ENCODE peak calls at places on chromosomes 13 and 19, in four cellular contexts. One of them, this sample, is unnamed.

GRCh38 chr13:106617561-106617960 is 49.6 kb upstream of the ARGLU1 start:
- DNase-seq in activated CD8-positive, alpha-beta T cell treated with anti-CD3 and anti-CD28 coated beads for 36 hours: no peak
- DNase-seq in omental fat pad: no peak
- DNase-seq in Calu3: no peak
- DNase-seq in this sample: no peak

GRCh38 chr13:24150613-24151012 is 9.9 kb upstream of the SPATA13 start:
- DNase-seq in activated CD8-positive, alpha-beta T cell treated with anti-CD3 and anti-CD28 coated beads for 36 hours: no peak
- DNase-seq in omental fat pad: no peak
- DNase-seq in Calu3: no peak
- DNase-seq in this sample: no peak

GRCh38 chr13:97439196-97439595 is 5.2 kb downstream of the RAP2A start:
- DNase-seq in activated CD8-positive, alpha-beta T cell treated with anti-CD3 and anti-CD28 coated beads for 36 hours: no peak
- DNase-seq in omental fat pad: no peak
- DNase-seq in Calu3: no peak
- DNase-seq in this sample: no peak

GRCh38 chr13:36166051-36166450 is 34.9 kb upstream of the DCLK1 start:
- DNase-seq in activated CD8-positive, alpha-beta T cell treated with anti-CD3 and anti-CD28 coated beads for 36 hours: no peak
- DNase-seq in omental fat pad: no peak
- DNase-seq in Calu3: no peak
- DNase-seq in this sample: no peak

GRCh38 chr13:20160346-20161274 is at the start of gene GJA3:
- DNase-seq in activated CD8-positive, alpha-beta T cell treated with anti-CD3 and anti-CD28 coated beads for 36 hours: peak
- DNase-seq in omental fat pad: no peak
- DNase-seq in Calu3: peak
- DNase-seq in this sample: peak

GRCh38 chr13:51437550-51438127 is 15.2 kb downstream of the INTS6 start:
- DNase-seq in activated CD8-positive, alpha-beta T cell treated with anti-CD3 and anti-CD28 coated beads for 36 hours: no peak
- DNase-seq in omental fat pad: no peak
- DNase-seq in Calu3: no peak
- DNase-seq in this sample: no peak

GRCh38 chr13:110293649-110294048 is 13.3 kb downstream of the COL4A1 start:
- DNase-seq in activated CD8-positive, alpha-beta T cell treated with anti-CD3 and anti-CD28 coated beads for 36 hours: no peak
- DNase-seq in omental fat pad: no peak
- DNase-seq in Calu3: no peak
- DNase-seq in this sample: no peak

GRCh38 chr19:56477429-56478338 is 539 bp upstream of the ZNF667 start:
- DNase-seq in activated CD8-positive, alpha-beta T cell treated with anti-CD3 and anti-CD28 coated beads for 36 hours: peak
- DNase-seq in omental fat pad: peak
- DNase-seq in Calu3: no peak
- DNase-seq in this sample: peak

GRCh38 chr19:12866416-12867119 is 14.7 kb downstream of the DNASE2 start:
- DNase-seq in activated CD8-positive, alpha-beta T cell treated with anti-CD3 and anti-CD28 coated beads for 36 hours: no peak
- DNase-seq in omental fat pad: no peak
- DNase-seq in Calu3: no peak
- DNase-seq in this sample: no peak

GRCh38 chr19:3233116-3233515 is 8.7 kb downstream of the CELF5 start:
- DNase-seq in activated CD8-positive, alpha-beta T cell treated with anti-CD3 and anti-CD28 coated beads for 36 hours: no peak
- DNase-seq in omental fat pad: no peak
- DNase-seq in Calu3: no peak
- DNase-seq in this sample: no peak

GRCh38 chr19:41620171-41620570 is 6.7 kb downstream of the CEACAM4 start:
- DNase-seq in activated CD8-positive, alpha-beta T cell treated with anti-CD3 and anti-CD28 coated beads for 36 hours: no peak
- DNase-seq in omental fat pad: no peak
- DNase-seq in Calu3: no peak
- DNase-seq in this sample: no peak

GRCh38 chr19:55393362-55393761 is 7.6 kb downstream of the RPL28 start:
- DNase-seq in activated CD8-positive, alpha-beta T cell treated with anti-CD3 and anti-CD28 coated beads for 36 hours: no peak
- DNase-seq in omental fat pad: no peak
- DNase-seq in Calu3: no peak
- DNase-seq in this sample: no peak

GRCh38 chr19:23512151-23512925 is 117.1 kb upstream of the ZNF91 start:
- DNase-seq in activated CD8-positive, alpha-beta T cell treated with anti-CD3 and anti-CD28 coated beads for 36 hours: no peak
- DNase-seq in omental fat pad: no peak
- DNase-seq in Calu3: no peak
- DNase-seq in this sample: no peak

GRCh38 chr19:32041681-32042292 is 303.6 kb upstream of the ZNF507 start:
- DNase-seq in activated CD8-positive, alpha-beta T cell treated with anti-CD3 and anti-CD28 coated beads for 36 hours: peak
- DNase-seq in omental fat pad: no peak
- DNase-seq in Calu3: no peak
- DNase-seq in this sample: no peak

DNA sequence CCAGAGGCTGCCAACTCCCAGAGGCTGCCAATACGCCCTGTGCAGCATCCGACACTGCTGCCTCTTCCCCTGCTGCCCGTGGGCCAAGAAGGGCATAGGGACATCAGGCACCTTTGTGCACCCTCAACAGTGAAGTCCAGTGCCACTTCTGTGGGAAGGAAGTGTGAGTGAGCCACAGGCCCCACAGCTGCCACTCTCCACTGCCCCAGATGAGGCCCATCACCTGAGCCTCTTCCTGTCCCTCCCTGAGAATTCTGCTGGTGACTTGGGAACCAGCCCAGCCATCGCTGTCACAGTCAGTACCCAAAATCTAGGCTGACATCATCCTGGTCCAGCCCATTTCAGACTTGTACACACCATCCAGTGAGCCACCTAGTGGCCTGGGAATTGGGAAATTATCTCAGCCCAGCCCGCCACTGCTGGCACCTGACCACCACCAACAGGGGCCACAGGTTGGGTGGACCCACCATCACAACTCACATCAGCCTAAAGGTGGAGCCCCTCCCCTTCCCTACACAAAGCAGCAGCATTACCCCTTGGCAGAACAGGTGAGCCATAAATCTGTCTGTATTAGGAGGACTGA is 733.9 kb upstream of the KLHL1 start:
- DNase-seq in activated CD8-positive, alpha-beta T cell treated with anti-CD3 and anti-CD28 coated beads for 36 hours: no peak
- DNase-seq in omental fat pad: no peak
- DNase-seq in Calu3: no peak
- DNase-seq in this sample: no peak
- TF ChIP-seq CTCF in activated CD8-positive, alpha-beta T cell treated with anti-CD3 and anti-CD28 coated beads for 36 hours: no peak
- TF ChIP-seq CTCF in omental fat pad: no peak
- TF ChIP-seq CTCF in Calu3: no peak
- TF ChIP-seq CTCF in this sample: peak

GRCh38 chr19:21505459-21506393 is at the start of gene ZNF429:
- DNase-seq in activated CD8-positive, alpha-beta T cell treated with anti-CD3 and anti-CD28 coated beads for 36 hours: peak
- DNase-seq in omental fat pad: peak
- DNase-seq in Calu3: peak
- DNase-seq in this sample: peak
- TF ChIP-seq CTCF in activated CD8-positive, alpha-beta T cell treated with anti-CD3 and anti-CD28 coated beads for 36 hours: no peak
- TF ChIP-seq CTCF in omental fat pad: no peak
- TF ChIP-seq CTCF in Calu3: no peak
- TF ChIP-seq CTCF in this sample: peak

DNA sequence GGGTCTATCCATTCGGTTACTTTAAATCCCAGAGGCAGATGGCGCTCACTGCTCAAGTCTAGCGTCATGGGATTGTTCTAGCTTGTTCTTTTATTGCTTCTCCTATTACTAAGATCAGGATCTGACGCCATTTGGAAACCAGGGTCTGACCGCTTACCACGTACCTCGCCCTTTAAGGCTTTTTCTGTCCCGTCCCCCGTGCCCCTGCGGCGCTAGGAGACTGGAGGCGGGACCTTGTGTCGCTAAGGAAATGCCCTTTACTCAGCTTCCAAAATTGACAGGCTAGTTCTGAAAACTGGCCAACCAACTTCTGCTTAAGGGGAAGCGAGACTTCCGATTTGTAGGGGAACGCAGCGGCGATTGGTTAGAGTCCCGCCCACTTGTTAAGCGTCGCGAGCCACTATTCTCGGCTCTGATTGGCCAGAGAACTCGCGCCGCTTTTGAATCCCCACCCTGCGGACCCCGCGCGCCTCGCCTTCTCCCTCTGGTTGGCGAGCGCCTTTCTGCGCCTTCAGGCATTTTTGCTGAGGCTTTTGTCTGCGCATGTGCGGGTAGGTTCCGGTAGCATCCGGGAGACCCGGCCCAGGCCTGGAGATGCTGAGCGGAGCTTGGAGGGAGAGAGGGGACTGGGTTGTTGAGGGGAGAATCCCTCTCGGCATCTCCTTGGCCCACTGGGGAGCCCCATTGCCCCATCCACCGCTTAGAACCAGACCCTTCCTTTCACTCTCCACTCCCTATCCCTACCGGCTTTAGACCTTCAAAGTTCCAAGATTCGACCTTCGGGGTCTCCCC is 3.9 kb upstream of the C19orf84 start:
- DNase-seq in activated CD8-positive, alpha-beta T cell treated with anti-CD3 and anti-CD28 coated beads for 36 hours: peak
- DNase-seq in omental fat pad: peak
- DNase-seq in Calu3: peak
- DNase-seq in this sample: peak
- TF ChIP-seq CTCF in activated CD8-positive, alpha-beta T cell treated with anti-CD3 and anti-CD28 coated beads for 36 hours: peak
- TF ChIP-seq CTCF in omental fat pad: no peak
- TF ChIP-seq CTCF in Calu3: no peak
- TF ChIP-seq CTCF in this sample: peak

DNA sequence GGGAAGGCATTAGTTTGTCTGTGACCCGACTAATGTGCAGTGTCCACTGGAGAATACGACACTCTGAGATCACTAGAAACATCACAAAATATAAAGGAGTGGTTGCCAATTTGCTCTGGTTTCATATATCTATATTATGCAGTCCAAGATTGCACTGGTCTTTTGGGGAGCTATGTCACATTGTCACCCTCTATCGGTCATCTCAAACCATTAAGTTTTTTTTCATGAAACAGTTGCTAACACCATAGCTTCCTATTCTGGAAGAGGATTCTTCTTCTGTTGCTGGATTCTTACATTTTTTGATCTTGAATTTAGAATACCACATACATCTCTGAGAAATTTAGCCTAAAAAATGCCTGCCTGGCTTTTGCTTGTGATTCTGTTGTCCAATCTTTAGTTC is 168.6 kb downstream of the LACC1 start:
- DNase-seq in activated CD8-positive, alpha-beta T cell treated with anti-CD3 and anti-CD28 coated beads for 36 hours: no peak
- DNase-seq in omental fat pad: no peak
- DNase-seq in Calu3: no peak
- DNase-seq in this sample: no peak
- TF ChIP-seq CTCF in activated CD8-positive, alpha-beta T cell treated with anti-CD3 and anti-CD28 coated beads for 36 hours: no peak
- TF ChIP-seq CTCF in omental fat pad: no peak
- TF ChIP-seq CTCF in Calu3: no peak
- TF ChIP-seq CTCF in this sample: no peak

GRCh38 chr19:45402469-45403070 is 2.3 kb downstream of the PPP1R13L start:
- DNase-seq in activated CD8-positive, alpha-beta T cell treated with anti-CD3 and anti-CD28 coated beads for 36 hours: no peak
- DNase-seq in omental fat pad: no peak
- DNase-seq in Calu3: peak
- DNase-seq in this sample: peak

GRCh38 chr19:45403781-45404556 is 900 bp downstream of the PPP1R13L start:
- DNase-seq in activated CD8-positive, alpha-beta T cell treated with anti-CD3 and anti-CD28 coated beads for 36 hours: peak
- DNase-seq in omental fat pad: peak
- DNase-seq in Calu3: peak
- DNase-seq in this sample: peak

GRCh38 chr19:45400192-45400591 is 4.7 kb downstream of the PPP1R13L start:
- DNase-seq in activated CD8-positive, alpha-beta T cell treated with anti-CD3 and anti-CD28 coated beads for 36 hours: no peak
- DNase-seq in omental fat pad: no peak
- DNase-seq in Calu3: peak
- DNase-seq in this sample: no peak

GRCh38 chr19:45403272-45403671 is 1.6 kb downstream of the PPP1R13L start:
- DNase-seq in activated CD8-positive, alpha-beta T cell treated with anti-CD3 and anti-CD28 coated beads for 36 hours: no peak
- DNase-seq in omental fat pad: no peak
- DNase-seq in Calu3: no peak
- DNase-seq in this sample: no peak

DNA sequence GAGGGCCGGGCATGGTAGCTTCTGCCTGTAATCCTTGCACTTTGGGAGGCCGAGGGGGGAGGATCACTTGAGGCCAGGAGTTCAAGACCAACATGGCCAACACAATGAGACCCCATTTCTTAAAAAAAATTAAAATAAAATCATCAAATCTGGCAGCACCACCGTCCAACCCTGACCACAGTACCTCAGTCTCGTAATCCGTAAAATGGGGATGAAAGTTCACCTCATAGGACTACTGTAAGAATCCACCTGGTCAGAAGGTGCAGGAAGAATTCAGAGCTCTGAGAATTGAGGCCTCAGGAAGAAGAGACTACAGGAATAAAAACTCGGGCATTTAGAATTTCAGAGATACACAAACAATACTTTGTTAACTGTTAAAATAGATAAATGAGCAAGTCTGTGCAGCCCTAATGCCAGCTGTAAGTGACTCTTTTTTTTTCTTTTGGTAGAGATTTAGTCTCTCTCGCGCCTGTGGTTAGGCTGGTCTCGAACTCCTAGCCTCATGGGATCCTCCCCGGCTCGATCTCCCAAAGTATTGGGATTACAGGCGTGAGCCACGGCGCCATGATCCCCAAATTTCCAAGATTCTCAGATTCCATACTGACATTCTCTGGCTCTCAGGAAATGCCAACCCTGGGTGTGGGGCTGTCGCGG is 2.9 kb downstream of the PPP1R13L start:
- DNase-seq in activated CD8-positive, alpha-beta T cell treated with anti-CD3 and anti-CD28 coated beads for 36 hours: peak
- DNase-seq in omental fat pad: no peak
- DNase-seq in Calu3: no peak
- DNase-seq in this sample: no peak
- TF ChIP-seq CTCF in activated CD8-positive, alpha-beta T cell treated with anti-CD3 and anti-CD28 coated beads for 36 hours: peak
- TF ChIP-seq CTCF in omental fat pad: no peak
- TF ChIP-seq CTCF in Calu3: peak
- TF ChIP-seq CTCF in this sample: no peak

GRCh38 chr19:6930190-6930589 is 42.8 kb downstream of the ADGRE1 start:
- DNase-seq in activated CD8-positive, alpha-beta T cell treated with anti-CD3 and anti-CD28 coated beads for 36 hours: no peak
- DNase-seq in omental fat pad: no peak
- DNase-seq in Calu3: no peak
- DNase-seq in this sample: no peak

DNA sequence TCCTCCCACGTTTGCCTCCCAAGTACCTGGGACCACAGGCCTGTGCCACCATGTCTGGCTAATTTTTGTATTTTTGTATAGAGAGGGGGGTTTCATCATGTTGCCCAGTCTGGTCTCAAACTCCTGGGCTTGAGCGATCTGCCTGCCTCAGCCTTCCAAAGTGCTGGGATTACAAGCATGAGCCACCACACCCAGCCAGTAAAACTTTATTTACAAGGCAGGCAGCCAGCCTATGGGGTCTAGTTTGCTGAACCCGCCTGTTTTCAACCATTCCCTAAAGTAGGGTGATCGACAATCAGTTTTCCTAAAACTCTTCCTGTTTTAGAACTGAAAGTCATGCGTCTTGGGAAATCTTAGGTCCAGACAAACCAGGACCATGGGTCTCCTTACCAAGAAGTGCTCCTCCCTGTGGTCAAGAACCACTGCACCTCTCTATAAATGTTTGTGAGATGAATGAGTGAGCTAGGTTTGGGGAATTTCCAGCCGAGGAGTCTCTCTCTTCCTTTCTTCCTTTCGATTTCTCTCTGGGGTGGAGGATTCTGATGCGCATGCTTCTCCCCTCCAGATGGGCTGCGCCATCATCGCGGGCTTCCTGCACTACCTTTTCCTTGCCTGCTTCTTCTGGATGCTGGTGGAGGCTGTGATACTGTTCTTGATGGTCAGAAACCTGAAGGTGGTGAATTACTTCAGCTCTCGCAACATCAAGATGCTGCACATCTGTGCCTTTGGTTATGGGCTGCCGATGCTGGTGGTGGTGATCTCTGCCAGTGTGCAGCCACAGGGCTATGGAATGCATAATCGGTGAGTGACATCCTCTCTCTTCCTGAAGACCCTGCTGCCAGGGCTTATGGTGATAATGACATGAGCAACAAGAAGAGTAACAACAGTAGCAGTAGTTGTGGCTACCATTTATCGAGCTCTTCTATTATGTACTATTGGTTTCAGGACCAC is 38.7 kb downstream of the ADGRE1 start:
- DNase-seq in activated CD8-positive, alpha-beta T cell treated with anti-CD3 and anti-CD28 coated beads for 36 hours: peak
- DNase-seq in omental fat pad: no peak
- DNase-seq in Calu3: no peak
- DNase-seq in this sample: peak
- TF ChIP-seq CTCF in activated CD8-positive, alpha-beta T cell treated with anti-CD3 and anti-CD28 coated beads for 36 hours: no peak
- TF ChIP-seq CTCF in omental fat pad: no peak
- TF ChIP-seq CTCF in Calu3: no peak
- TF ChIP-seq CTCF in this sample: peak